ENCODE peak calls at places on chromosomes 12 and 14, in four cellular contexts. M, N, R and F are unnamed samples.

GRCh38 chr14:35051796-35052195 is 5.7 kb downstream of the FAM177A1 start:
- DNase-seq in N (no peak), R (no peak), M (no peak), F (no peak)

GRCh38 chr12:6161124-6161882 is 36.8 kb upstream of the VWF start:
- DNase-seq in R (no peak), N (no peak), M (no peak), F (no peak)

GRCh38 chr12:100427078-100427477 is 46.6 kb upstream of the NR1H4 start:
- DNase-seq in M (peak; percentile 78), N (no peak), R (no peak), F (no peak)

GRCh38 chr12:6963016-6963731 is 7.3 kb downstream of the PHB2 start:
- DNase-seq in M (no peak), R (no peak), N (no peak), F (no peak)

GRCh38 chr14:44081146-44081545 is 425.9 kb downstream of the FSCB start:
- DNase-seq in N (no peak), R (no peak), M (no peak), F (no peak)

GRCh38 chr14:85516239-85517112 is 13.5 kb upstream of the FLRT2 start:
- DNase-seq in N (no peak), M (peak; percentile 46), R (no peak), F (no peak)

GRCh38 chr14:21066882-21067502 is 3.1 kb upstream of the ARHGEF40 start:
- DNase-seq in R (no peak), M (no peak), N (no peak), F (no peak)

GRCh38 chr14:61802010-61802621 is 39.9 kb downstream of the SNAPC1 start:
- DNase-seq in N (no peak), R (no peak), M (no peak), F (no peak)

GRCh38 chr14:104094056-104094708 is 8.7 kb downstream of the ASPG start:
- DNase-seq in N (no peak), M (no peak), R (peak; percentile 4), F (no peak)